ENCODE peak calls at places on chromosomes 11 and 22, in five cellular contexts. G is testis, B is kidney tubule cell, H is AG04449, O is SK-N-DZ. Y is an unnamed sample.
A peak's percentile ranks its signal among the peaks of the same experiment; 100 is the strongest.

GRCh38 chr11:23112987-23113886 is 253.0 kb upstream of the CCDC179 start:
- DNase-seq in G (peak; percentile 34), B (peak; percentile 85), H (no peak), O (peak; percentile 52), Y (no peak)

GRCh38 chr11:128711136-128711535 is 17.3 kb downstream of the FLI1 start:
- DNase-seq in G (no peak), B (no peak), H (no peak), O (no peak), Y (no peak)

GRCh38 chr11:18578975-18579598 is 9.4 kb downstream of the UEVLD start:
- DNase-seq in G (no peak), B (peak; percentile 59), H (no peak), O (no peak), Y (no peak)

GRCh38 chr22:21992593-21993237 is 10.1 kb upstream of the TOP3B start:
- DNase-seq in G (no peak), B (no peak), H (no peak), O (no peak), Y (no peak)

GRCh38 chr11:12404461-12404860 is 27.1 kb downstream of the PARVA start:
- DNase-seq in G (no peak), B (no peak), H (no peak), O (no peak), Y (peak; percentile 55)

GRCh38 chr11:2316169-2316962 is 14.6 kb downstream of the TSPAN32 start:
- DNase-seq in G (no peak), B (no peak), H (no peak), O (no peak), Y (peak; percentile 74)

GRCh38 chr11:3154001-3154599 is 11.0 kb downstream of the OSBPL5 start:
- DNase-seq in G (no peak), B (peak; percentile 12), H (no peak), O (no peak), Y (peak; percentile 53)

GRCh38 chr11:126544311-126545056 is 189.0 kb downstream of the ST3GAL4 start:
- DNase-seq in G (peak; percentile 44), B (peak; percentile 18), H (no peak), O (no peak), Y (no peak)

GRCh38 chr22:23113067-23113846 is 28.5 kb downstream of the RSPH14 start:
- DNase-seq in G (no peak), B (no peak), H (no peak), O (no peak), Y (peak; percentile 82)

GRCh38 chr11:67581469-67581868 is 2.1 kb upstream of the GSTP1 start:
- DNase-seq in G (no peak), B (peak; percentile 85), H (no peak), O (no peak), Y (no peak)

GRCh38 chr11:10019906-10020682 is 273.9 kb downstream of the SBF2 start:
- DNase-seq in G (peak; percentile 21), B (peak; percentile 2), H (no peak), O (no peak), Y (no peak)